ENCODE peak calls at places on chromosomes 1 and 21, in nine cellular contexts. W, M, K, E, P, B, F, Z and L are unnamed samples.

GRCh38 chr1:11211925-11212587 is 22.9 kb downstream of the ANGPTL7 start:
- DNase-seq in M (no peak), P (no peak), Z (no peak), W (no peak), K (no peak), F (no peak), B (no peak), E (no peak), L (no peak)

GRCh38 chr1:212293579-212293978 is 8.4 kb downstream of the PPP2R5A start:
- DNase-seq in E (no peak), Z (no peak), F (peak), P (no peak), B (no peak), M (no peak), W (peak), K (no peak), L (no peak)

GRCh38 chr1:21518774-21519455 is 9.7 kb downstream of the ALPL start:
- DNase-seq in P (no peak), F (no peak), M (no peak), K (no peak), W (peak), E (no peak), Z (no peak), B (no peak), L (no peak)

GRCh38 chr1:66403031-66403731 is 130.8 kb upstream of the SGIP1 start:
- DNase-seq in Z (no peak), B (no peak), F (no peak), E (no peak), M (no peak), P (no peak), K (no peak), W (peak), L (no peak)

GRCh38 chr1:173162601-173163000 is 44.5 kb downstream of the TNFSF4 start:
- DNase-seq in M (no peak), P (no peak), Z (no peak), B (no peak), K (no peak), F (no peak), W (no peak), E (no peak), L (no peak)

GRCh38 chr1:5067251-5067650 is 412.8 kb downstream of the AJAP1 start:
- DNase-seq in K (no peak), Z (no peak), M (no peak), F (no peak), B (no peak), P (no peak), W (no peak), E (no peak), L (no peak)

GRCh38 chr1:154342132-154342531 is 16.8 kb downstream of the ATP8B2 start:
- DNase-seq in Z (no peak), B (no peak), E (no peak), F (no peak), M (no peak), K (no peak), W (no peak), P (no peak), L (no peak)

GRCh38 chr1:71565267-71565666 is 484.4 kb upstream of the ZRANB2 start:
- DNase-seq in P (no peak), F (no peak), Z (no peak), K (no peak), W (no peak), E (no peak), M (no peak), B (no peak), L (no peak)

GRCh38 chr21:26795866-26796329 is 49.3 kb downstream of the ADAMTS1 start:
- DNase-seq in Z (no peak), B (peak), M (no peak), W (no peak), F (no peak), K (peak), P (no peak), E (no peak), L (no peak)

GRCh38 chr21:24428539-24429186 is 1178.6 kb downstream of the MRPL39 start:
- DNase-seq in P (no peak), F (no peak), M (no peak), E (no peak), W (no peak), B (no peak), K (no peak), Z (no peak), L (no peak)

GRCh38 chr1:160377585-160378206 is 10.8 kb downstream of the NHLH1 start:
- DNase-seq in F (no peak), M (no peak), P (no peak), K (no peak), Z (no peak), B (no peak), W (peak), E (no peak), L (no peak)

GRCh38 chr1:39250460-39251240 is 46.2 kb downstream of the MACF1 start:
- DNase-seq in F (no peak), B (no peak), Z (no peak), K (no peak), E (no peak), W (no peak), M (no peak), P (no peak), L (no peak)

GRCh38 chr1:83637586-83637985 is 361.3 kb downstream of the TTLL7 start:
- DNase-seq in Z (no peak), P (no peak), E (no peak), K (no peak), M (no peak), W (no peak), F (no peak), B (no peak), L (no peak)

GRCh38 chr1:27830621-27831424 is at the start of gene PPP1R8:
- DNase-seq in E (peak), B (peak), F (peak), W (peak), K (peak), M (peak), Z (peak), P (peak), L (peak)

GRCh38 chr1:215416497-215416896 is 150.6 kb upstream of the KCTD3 start:
- DNase-seq in M (no peak), P (no peak), F (no peak), Z (no peak), K (no peak), W (peak), E (no peak), B (no peak), L (no peak)

GRCh38 chr1:2583331-2583791 is 3.2 kb upstream of the PRXL2B start:
- DNase-seq in M (no peak), K (no peak), P (no peak), E (no peak), B (no peak), F (no peak), Z (no peak), W (peak), L (no peak)

GRCh38 chr1:41895552-41895951 is 23.2 kb downstream of the HIVEP3 start:
- DNase-seq in M (no peak), B (no peak), K (no peak), E (no peak), F (peak), Z (no peak), P (no peak), W (no peak), L (no peak)

GRCh38 chr1:43435146-43436145 is 18.3 kb downstream of the HYI start:
- DNase-seq in B (no peak), P (no peak), K (no peak), Z (no peak), M (no peak), W (peak), E (no peak), F (peak), L (no peak)

GRCh38 chr1:202010042-202011015 is at the start of gene ELF3:
- DNase-seq in W (peak), P (no peak), B (no peak), Z (peak), E (peak), M (peak), F (no peak), K (peak), L (no peak)

DNA sequence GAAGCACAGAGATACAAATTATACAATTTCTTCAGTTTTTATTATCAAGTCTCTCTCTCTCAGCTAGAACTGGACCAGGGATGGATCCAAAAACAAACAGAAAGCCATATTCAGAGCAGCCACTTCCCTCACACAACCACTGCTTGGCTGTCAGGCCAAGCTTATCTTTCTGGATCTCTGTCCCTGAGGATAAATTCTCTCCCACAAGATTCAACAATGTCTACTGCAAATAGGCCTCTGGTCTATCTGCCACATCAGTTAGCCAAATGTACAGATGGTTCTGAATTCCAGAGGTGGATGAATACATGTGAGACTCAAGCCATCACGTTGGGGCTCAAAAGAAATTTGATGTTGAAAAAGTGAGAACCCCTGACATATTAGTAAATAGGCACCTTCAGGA is 350.9 kb downstream of the LTN1 start:
- DNase-seq in B (peak), W (no peak), P (no peak), F (no peak), Z (no peak), K (no peak), E (no peak), M (no peak), L (no peak)
- TF ChIP-seq REST in B (no peak), W (no peak), P (no peak), F (no peak), Z (no peak), K (no peak), E (no peak), M (no peak), L (no peak)

GRCh38 chr1:214281030-214281901 is at the start of gene SMYD2:
- DNase-seq in P (no peak), M (peak), K (peak), E (no peak), Z (peak), B (peak), F (peak), W (peak), L (peak)

GRCh38 chr1:214285622-214286440 is 4.9 kb downstream of the SMYD2 start:
- DNase-seq in Z (no peak), F (no peak), P (no peak), K (no peak), B (no peak), M (no peak), W (no peak), E (no peak), L (no peak)

GRCh38 chr1:214282696-214283225 is 1.8 kb downstream of the SMYD2 start:
- DNase-seq in E (no peak), B (no peak), F (no peak), Z (no peak), W (no peak), K (no peak), M (no peak), P (no peak), L (no peak)

GRCh38 chr1:214280386-214281029 is 451 bp upstream of the SMYD2 start:
- DNase-seq in P (no peak), W (peak), K (peak), B (peak), F (peak), M (no peak), E (no peak), Z (peak), L (peak)

DNA sequence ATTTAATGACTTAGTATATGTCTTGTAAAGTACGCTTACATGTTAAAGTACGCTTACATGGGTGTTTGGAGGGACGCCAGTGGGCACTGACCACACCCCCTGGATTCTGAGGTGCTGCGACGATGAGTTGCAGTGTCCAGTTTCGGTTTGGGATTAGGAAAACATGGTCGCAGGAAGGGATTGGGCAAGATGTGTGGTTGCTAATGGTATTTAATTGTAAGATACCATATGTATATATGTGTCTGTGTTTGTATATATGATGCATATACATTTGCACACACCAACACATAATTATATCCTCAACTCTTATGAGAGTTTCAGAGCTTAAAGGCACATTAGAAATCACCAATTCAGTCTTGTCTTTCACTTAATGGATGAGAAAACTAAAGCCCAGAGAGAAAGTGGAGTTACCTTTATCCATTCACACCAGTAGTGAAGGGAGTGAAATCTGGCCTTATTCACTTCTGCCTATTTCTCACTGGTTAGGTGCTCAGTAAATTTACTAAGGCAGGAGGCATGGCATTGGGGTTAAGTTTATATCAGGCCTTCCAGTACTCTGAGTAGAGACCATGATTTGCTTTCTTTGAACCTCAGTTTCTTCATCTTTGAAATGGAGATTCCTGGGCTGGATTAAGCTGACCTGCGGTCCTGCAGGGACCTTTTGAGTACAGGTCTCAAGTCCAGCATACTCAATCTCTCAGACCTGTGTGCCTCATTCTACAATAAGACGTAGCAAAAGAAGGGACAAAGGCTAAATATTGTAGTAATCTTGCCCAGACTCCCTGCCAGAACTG is 1.1 kb downstream of the SMYD2 start:
- DNase-seq in E (no peak), P (no peak), M (peak), Z (peak), W (no peak), F (peak), B (peak), K (peak), L (peak)
- H3K27ac ChIP-seq in E (peak), P (peak), M (peak), Z (peak), W (no peak), F (peak), B (peak), K (peak), L (peak)

DNA sequence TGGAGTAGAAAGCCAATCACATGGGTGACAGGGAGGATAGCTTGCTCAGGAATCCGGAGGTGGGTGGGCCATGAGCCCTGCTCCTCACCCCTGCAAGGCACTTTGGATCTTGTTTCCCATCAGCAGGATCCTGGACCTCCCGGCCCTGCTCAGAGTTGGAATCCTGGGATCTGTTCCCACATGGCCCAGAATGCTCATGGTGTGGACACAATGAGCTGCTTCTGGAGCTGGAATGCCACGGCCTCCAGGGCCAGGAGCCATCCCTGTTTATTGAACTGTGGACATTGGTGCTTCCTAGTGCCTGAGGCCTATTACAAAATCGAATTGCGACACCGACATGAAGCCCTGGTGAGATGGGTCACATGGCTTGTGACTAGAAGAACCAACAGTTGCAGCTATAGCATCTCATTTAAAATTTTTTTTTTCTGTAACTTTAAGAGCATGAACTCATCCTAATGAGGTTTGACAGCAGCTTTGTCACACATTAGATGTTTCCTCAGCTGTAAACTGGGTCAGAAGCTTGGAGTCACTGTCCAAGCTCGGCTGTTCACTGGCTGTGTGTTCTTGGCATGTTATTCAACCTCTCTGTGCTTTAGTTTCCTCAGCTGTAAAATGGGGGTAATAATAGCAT is 40.4 kb upstream of the GOLT1A start:
- DNase-seq in B (no peak), F (no peak), E (no peak), W (peak), M (no peak), P (no peak), K (no peak), Z (peak), L (peak)
- TF ChIP-seq REST in B (no peak), F (no peak), E (no peak), W (no peak), M (no peak), P (no peak), K (no peak), Z (no peak), L (no peak)

DNA sequence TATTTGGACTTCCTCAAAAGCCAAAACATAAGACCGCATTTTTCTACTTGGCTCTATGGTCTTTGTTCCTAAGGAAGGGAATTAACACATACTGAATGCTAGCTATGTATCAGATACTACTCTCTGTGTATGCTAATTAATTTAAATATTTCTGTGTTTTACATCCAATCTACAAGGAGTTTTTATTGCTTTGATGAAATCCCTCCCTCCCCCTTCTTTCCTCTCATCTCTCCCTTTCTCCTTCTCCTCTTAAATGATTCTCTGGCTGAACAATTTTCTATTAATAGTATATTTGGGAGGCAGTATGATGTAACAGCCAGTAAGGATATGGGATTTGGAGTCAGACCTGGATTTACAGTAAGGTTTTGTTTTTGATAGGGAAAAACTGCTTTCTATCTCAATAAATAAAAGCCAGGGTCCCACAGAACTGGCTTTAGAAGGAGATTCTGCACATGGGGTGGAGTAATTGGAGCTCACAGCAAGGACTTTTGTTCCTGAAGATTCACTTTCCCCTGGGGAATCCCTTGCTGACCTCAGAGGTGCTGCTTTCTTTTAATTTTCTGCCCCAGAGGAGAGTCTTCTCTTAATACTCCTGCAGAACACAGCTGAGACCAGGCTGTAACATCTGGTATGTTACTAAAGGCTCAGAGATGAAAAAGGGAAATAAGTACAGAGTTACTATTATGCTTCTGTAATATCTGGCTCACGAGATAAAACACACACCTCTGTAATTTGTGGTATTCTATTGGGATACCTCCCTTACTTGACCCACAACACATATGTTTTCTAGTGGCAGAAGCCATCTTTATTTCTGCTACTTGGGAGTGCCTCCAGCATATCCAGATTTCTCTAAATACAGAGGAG is 13.3 kb downstream of the EPB41 start:
- DNase-seq in P (no peak), K (no peak), M (no peak), Z (no peak), E (peak), F (no peak), B (peak), W (no peak), L (no peak)
- H3K27ac ChIP-seq in P (peak), K (peak), M (no peak), Z (peak), E (peak), F (peak), B (peak), W (peak), L (peak)

GRCh38 chr1:64811131-64811530 is 66.3 kb downstream of the RAVER2 start:
- DNase-seq in F (no peak), P (no peak), W (no peak), E (no peak), K (no peak), B (no peak), Z (no peak), M (no peak), L (no peak)
- TF ChIP-seq REST in F (no peak), P (no peak), W (no peak), E (no peak), K (no peak), B (no peak), Z (no peak), M (no peak), L (no peak)